ENCODE peak calls at places on chromosome 12, in seven cellular contexts. One of them, this sample, is unnamed.
A peak's percentile ranks its signal among the peaks of the same experiment; 100 is the strongest.

GRCh38 chr12:52278931-52279682 is 4.7 kb downstream of the KRT86 start:
- DNase-seq in left cardiac atrium: peak; percentile 77
- DNase-seq in activated naive CD8-positive, alpha-beta T cell treated with anti-CD3 and anti-CD28 coated beads, Interleukin-2, amount 50 U/mL, for 24 hours: peak; percentile 83
- DNase-seq in ACHN: peak; percentile 94
- DNase-seq in activated T-cell treated with anti-CD3 and anti-CD28 coated beads, Interleukin-2, amount 50 U/mL, for 72 hours: peak; percentile 75
- DNase-seq in MCF 10A: peak; percentile 77
- DNase-seq in stimulated activated CD8-positive, alpha-beta memory T cell treated with anti-CD3 and anti-CD28 coated beads, Interleukin-4, amount 100 ng/mL, for 48 hours: peak; percentile 87
- DNase-seq in this sample: peak; percentile 79

GRCh38 chr12:115478505-115478904 is 794.5 kb upstream of the TBX3 start:
- DNase-seq in ACHN: no peak
- DNase-seq in stimulated activated CD8-positive, alpha-beta memory T cell treated with anti-CD3 and anti-CD28 coated beads, Interleukin-4, amount 100 ng/mL, for 48 hours: no peak
- DNase-seq in activated naive CD8-positive, alpha-beta T cell treated with anti-CD3 and anti-CD28 coated beads, Interleukin-2, amount 50 U/mL, for 24 hours: no peak
- DNase-seq in MCF 10A: no peak
- DNase-seq in left cardiac atrium: no peak
- DNase-seq in activated T-cell treated with anti-CD3 and anti-CD28 coated beads, Interleukin-2, amount 50 U/mL, for 72 hours: no peak
- DNase-seq in this sample: no peak

GRCh38 chr12:89051065-89051677 is 301.1 kb downstream of the DUSP6 start:
- DNase-seq in MCF 10A: peak; percentile 80
- DNase-seq in stimulated activated CD8-positive, alpha-beta memory T cell treated with anti-CD3 and anti-CD28 coated beads, Interleukin-4, amount 100 ng/mL, for 48 hours: no peak
- DNase-seq in activated T-cell treated with anti-CD3 and anti-CD28 coated beads, Interleukin-2, amount 50 U/mL, for 72 hours: no peak
- DNase-seq in activated naive CD8-positive, alpha-beta T cell treated with anti-CD3 and anti-CD28 coated beads, Interleukin-2, amount 50 U/mL, for 24 hours: no peak
- DNase-seq in ACHN: peak; percentile 77
- DNase-seq in left cardiac atrium: no peak
- DNase-seq in this sample: no peak

GRCh38 chr12:22797686-22798085 is 172.7 kb downstream of the ETNK1 start:
- DNase-seq in activated naive CD8-positive, alpha-beta T cell treated with anti-CD3 and anti-CD28 coated beads, Interleukin-2, amount 50 U/mL, for 24 hours: no peak
- DNase-seq in ACHN: no peak
- DNase-seq in activated T-cell treated with anti-CD3 and anti-CD28 coated beads, Interleukin-2, amount 50 U/mL, for 72 hours: no peak
- DNase-seq in left cardiac atrium: no peak
- DNase-seq in stimulated activated CD8-positive, alpha-beta memory T cell treated with anti-CD3 and anti-CD28 coated beads, Interleukin-4, amount 100 ng/mL, for 48 hours: no peak
- DNase-seq in MCF 10A: no peak
- DNase-seq in this sample: no peak

GRCh38 chr12:126663304-126664094 is 1598.3 kb downstream of the AACS start:
- DNase-seq in activated naive CD8-positive, alpha-beta T cell treated with anti-CD3 and anti-CD28 coated beads, Interleukin-2, amount 50 U/mL, for 24 hours: peak; percentile 9
- DNase-seq in MCF 10A: peak; percentile 57
- DNase-seq in activated T-cell treated with anti-CD3 and anti-CD28 coated beads, Interleukin-2, amount 50 U/mL, for 72 hours: no peak
- DNase-seq in stimulated activated CD8-positive, alpha-beta memory T cell treated with anti-CD3 and anti-CD28 coated beads, Interleukin-4, amount 100 ng/mL, for 48 hours: peak; percentile 24
- DNase-seq in left cardiac atrium: no peak
- DNase-seq in ACHN: peak; percentile 55
- DNase-seq in this sample: no peak

GRCh38 chr12:104578453-104578852 is 121.7 kb downstream of the CHST11 start:
- DNase-seq in stimulated activated CD8-positive, alpha-beta memory T cell treated with anti-CD3 and anti-CD28 coated beads, Interleukin-4, amount 100 ng/mL, for 48 hours: peak; percentile 60
- DNase-seq in activated naive CD8-positive, alpha-beta T cell treated with anti-CD3 and anti-CD28 coated beads, Interleukin-2, amount 50 U/mL, for 24 hours: peak; percentile 24
- DNase-seq in MCF 10A: peak; percentile 64
- DNase-seq in activated T-cell treated with anti-CD3 and anti-CD28 coated beads, Interleukin-2, amount 50 U/mL, for 72 hours: peak; percentile 57
- DNase-seq in left cardiac atrium: no peak
- DNase-seq in ACHN: peak; percentile 63
- DNase-seq in this sample: no peak

GRCh38 chr12:103647267-103647666 is 60.2 kb downstream of the STAB2 start:
- DNase-seq in stimulated activated CD8-positive, alpha-beta memory T cell treated with anti-CD3 and anti-CD28 coated beads, Interleukin-4, amount 100 ng/mL, for 48 hours: no peak
- DNase-seq in left cardiac atrium: no peak
- DNase-seq in MCF 10A: peak; percentile 76
- DNase-seq in activated T-cell treated with anti-CD3 and anti-CD28 coated beads, Interleukin-2, amount 50 U/mL, for 72 hours: no peak
- DNase-seq in ACHN: no peak
- DNase-seq in activated naive CD8-positive, alpha-beta T cell treated with anti-CD3 and anti-CD28 coated beads, Interleukin-2, amount 50 U/mL, for 24 hours: no peak
- DNase-seq in this sample: no peak

GRCh38 chr12:23245186-23245585 is 620.2 kb downstream of the ETNK1 start:
- DNase-seq in left cardiac atrium: no peak
- DNase-seq in activated naive CD8-positive, alpha-beta T cell treated with anti-CD3 and anti-CD28 coated beads, Interleukin-2, amount 50 U/mL, for 24 hours: no peak
- DNase-seq in ACHN: no peak
- DNase-seq in activated T-cell treated with anti-CD3 and anti-CD28 coated beads, Interleukin-2, amount 50 U/mL, for 72 hours: no peak
- DNase-seq in stimulated activated CD8-positive, alpha-beta memory T cell treated with anti-CD3 and anti-CD28 coated beads, Interleukin-4, amount 100 ng/mL, for 48 hours: no peak
- DNase-seq in MCF 10A: no peak
- DNase-seq in this sample: no peak

GRCh38 chr12:85310025-85310424 is 30.0 kb downstream of the ALX1 start:
- DNase-seq in left cardiac atrium: no peak
- DNase-seq in stimulated activated CD8-positive, alpha-beta memory T cell treated with anti-CD3 and anti-CD28 coated beads, Interleukin-4, amount 100 ng/mL, for 48 hours: no peak
- DNase-seq in MCF 10A: no peak
- DNase-seq in activated naive CD8-positive, alpha-beta T cell treated with anti-CD3 and anti-CD28 coated beads, Interleukin-2, amount 50 U/mL, for 24 hours: no peak
- DNase-seq in ACHN: no peak
- DNase-seq in activated T-cell treated with anti-CD3 and anti-CD28 coated beads, Interleukin-2, amount 50 U/mL, for 72 hours: no peak
- DNase-seq in this sample: no peak

GRCh38 chr12:11897923-11898322 is 172.8 kb upstream of the BCL2L14 start:
- DNase-seq in activated T-cell treated with anti-CD3 and anti-CD28 coated beads, Interleukin-2, amount 50 U/mL, for 72 hours: no peak
- DNase-seq in left cardiac atrium: no peak
- DNase-seq in stimulated activated CD8-positive, alpha-beta memory T cell treated with anti-CD3 and anti-CD28 coated beads, Interleukin-4, amount 100 ng/mL, for 48 hours: no peak
- DNase-seq in activated naive CD8-positive, alpha-beta T cell treated with anti-CD3 and anti-CD28 coated beads, Interleukin-2, amount 50 U/mL, for 24 hours: no peak
- DNase-seq in MCF 10A: no peak
- DNase-seq in ACHN: no peak
- DNase-seq in this sample: no peak

GRCh38 chr12:93467351-93468007 is at the start of gene MRPL42:
- DNase-seq in left cardiac atrium: peak; percentile 90
- DNase-seq in activated naive CD8-positive, alpha-beta T cell treated with anti-CD3 and anti-CD28 coated beads, Interleukin-2, amount 50 U/mL, for 24 hours: peak; percentile 94
- DNase-seq in ACHN: peak; percentile 96
- DNase-seq in MCF 10A: peak; percentile 91
- DNase-seq in stimulated activated CD8-positive, alpha-beta memory T cell treated with anti-CD3 and anti-CD28 coated beads, Interleukin-4, amount 100 ng/mL, for 48 hours: peak; percentile 96
- DNase-seq in activated T-cell treated with anti-CD3 and anti-CD28 coated beads, Interleukin-2, amount 50 U/mL, for 72 hours: peak; percentile 92
- DNase-seq in this sample: peak; percentile 93

GRCh38 chr12:118498171-118498570 is 121.8 kb downstream of the SUDS3 start:
- DNase-seq in left cardiac atrium: no peak
- DNase-seq in activated naive CD8-positive, alpha-beta T cell treated with anti-CD3 and anti-CD28 coated beads, Interleukin-2, amount 50 U/mL, for 24 hours: no peak
- DNase-seq in activated T-cell treated with anti-CD3 and anti-CD28 coated beads, Interleukin-2, amount 50 U/mL, for 72 hours: no peak
- DNase-seq in ACHN: peak; percentile 44
- DNase-seq in stimulated activated CD8-positive, alpha-beta memory T cell treated with anti-CD3 and anti-CD28 coated beads, Interleukin-4, amount 100 ng/mL, for 48 hours: no peak
- DNase-seq in MCF 10A: no peak
- DNase-seq in this sample: no peak

GRCh38 chr12:113347-113746 is 46.8 kb downstream of the IQSEC3 start:
- DNase-seq in MCF 10A: no peak
- DNase-seq in activated T-cell treated with anti-CD3 and anti-CD28 coated beads, Interleukin-2, amount 50 U/mL, for 72 hours: no peak
- DNase-seq in activated naive CD8-positive, alpha-beta T cell treated with anti-CD3 and anti-CD28 coated beads, Interleukin-2, amount 50 U/mL, for 24 hours: no peak
- DNase-seq in stimulated activated CD8-positive, alpha-beta memory T cell treated with anti-CD3 and anti-CD28 coated beads, Interleukin-4, amount 100 ng/mL, for 48 hours: no peak
- DNase-seq in ACHN: no peak
- DNase-seq in left cardiac atrium: no peak
- DNase-seq in this sample: no peak

GRCh38 chr12:100706029-100706428 is 88.5 kb upstream of the ANO4 start:
- DNase-seq in ACHN: peak; percentile 88
- DNase-seq in activated naive CD8-positive, alpha-beta T cell treated with anti-CD3 and anti-CD28 coated beads, Interleukin-2, amount 50 U/mL, for 24 hours: no peak
- DNase-seq in activated T-cell treated with anti-CD3 and anti-CD28 coated beads, Interleukin-2, amount 50 U/mL, for 72 hours: no peak
- DNase-seq in stimulated activated CD8-positive, alpha-beta memory T cell treated with anti-CD3 and anti-CD28 coated beads, Interleukin-4, amount 100 ng/mL, for 48 hours: no peak
- DNase-seq in left cardiac atrium: no peak
- DNase-seq in MCF 10A: peak; percentile 65
- DNase-seq in this sample: no peak

GRCh38 chr12:57272337-57273151 is 21.6 kb upstream of the STAC3 start:
- DNase-seq in left cardiac atrium: no peak
- DNase-seq in ACHN: peak; percentile 18
- DNase-seq in activated naive CD8-positive, alpha-beta T cell treated with anti-CD3 and anti-CD28 coated beads, Interleukin-2, amount 50 U/mL, for 24 hours: no peak
- DNase-seq in stimulated activated CD8-positive, alpha-beta memory T cell treated with anti-CD3 and anti-CD28 coated beads, Interleukin-4, amount 100 ng/mL, for 48 hours: no peak
- DNase-seq in activated T-cell treated with anti-CD3 and anti-CD28 coated beads, Interleukin-2, amount 50 U/mL, for 72 hours: no peak
- DNase-seq in MCF 10A: no peak
- DNase-seq in this sample: no peak

GRCh38 chr12:18262514-18262913 is 1.2 kb downstream of the PIK3C2G start:
- DNase-seq in stimulated activated CD8-positive, alpha-beta memory T cell treated with anti-CD3 and anti-CD28 coated beads, Interleukin-4, amount 100 ng/mL, for 48 hours: no peak
- DNase-seq in activated naive CD8-positive, alpha-beta T cell treated with anti-CD3 and anti-CD28 coated beads, Interleukin-2, amount 50 U/mL, for 24 hours: no peak
- DNase-seq in MCF 10A: peak; percentile 81
- DNase-seq in ACHN: no peak
- DNase-seq in left cardiac atrium: no peak
- DNase-seq in activated T-cell treated with anti-CD3 and anti-CD28 coated beads, Interleukin-2, amount 50 U/mL, for 72 hours: no peak
- DNase-seq in this sample: no peak

GRCh38 chr12:98355933-98356332 is 159.5 kb upstream of the TMPO start:
- DNase-seq in MCF 10A: no peak
- DNase-seq in activated T-cell treated with anti-CD3 and anti-CD28 coated beads, Interleukin-2, amount 50 U/mL, for 72 hours: no peak
- DNase-seq in ACHN: no peak
- DNase-seq in left cardiac atrium: no peak
- DNase-seq in stimulated activated CD8-positive, alpha-beta memory T cell treated with anti-CD3 and anti-CD28 coated beads, Interleukin-4, amount 100 ng/mL, for 48 hours: no peak
- DNase-seq in activated naive CD8-positive, alpha-beta T cell treated with anti-CD3 and anti-CD28 coated beads, Interleukin-2, amount 50 U/mL, for 24 hours: no peak
- DNase-seq in this sample: no peak

GRCh38 chr12:68601767-68602166 is 8.9 kb upstream of the RAP1B start:
- DNase-seq in activated naive CD8-positive, alpha-beta T cell treated with anti-CD3 and anti-CD28 coated beads, Interleukin-2, amount 50 U/mL, for 24 hours: no peak
- DNase-seq in left cardiac atrium: no peak
- DNase-seq in stimulated activated CD8-positive, alpha-beta memory T cell treated with anti-CD3 and anti-CD28 coated beads, Interleukin-4, amount 100 ng/mL, for 48 hours: no peak
- DNase-seq in activated T-cell treated with anti-CD3 and anti-CD28 coated beads, Interleukin-2, amount 50 U/mL, for 72 hours: no peak
- DNase-seq in MCF 10A: no peak
- DNase-seq in ACHN: no peak
- DNase-seq in this sample: no peak

GRCh38 chr12:20950248-20950647 is 139.7 kb downstream of the SLCO1B3 start:
- DNase-seq in activated T-cell treated with anti-CD3 and anti-CD28 coated beads, Interleukin-2, amount 50 U/mL, for 72 hours: no peak
- DNase-seq in ACHN: peak; percentile 66
- DNase-seq in stimulated activated CD8-positive, alpha-beta memory T cell treated with anti-CD3 and anti-CD28 coated beads, Interleukin-4, amount 100 ng/mL, for 48 hours: no peak
- DNase-seq in left cardiac atrium: no peak
- DNase-seq in activated naive CD8-positive, alpha-beta T cell treated with anti-CD3 and anti-CD28 coated beads, Interleukin-2, amount 50 U/mL, for 24 hours: no peak
- DNase-seq in MCF 10A: peak; percentile 48
- DNase-seq in this sample: no peak

GRCh38 chr12:60437297-60437696 is 841.5 kb downstream of the SLC16A7 start:
- DNase-seq in stimulated activated CD8-positive, alpha-beta memory T cell treated with anti-CD3 and anti-CD28 coated beads, Interleukin-4, amount 100 ng/mL, for 48 hours: no peak
- DNase-seq in activated T-cell treated with anti-CD3 and anti-CD28 coated beads, Interleukin-2, amount 50 U/mL, for 72 hours: no peak
- DNase-seq in activated naive CD8-positive, alpha-beta T cell treated with anti-CD3 and anti-CD28 coated beads, Interleukin-2, amount 50 U/mL, for 24 hours: no peak
- DNase-seq in ACHN: no peak
- DNase-seq in left cardiac atrium: no peak
- DNase-seq in MCF 10A: no peak
- DNase-seq in this sample: no peak

GRCh38 chr12:45912774-45913173 is 77.6 kb downstream of the SCAF11 start:
- DNase-seq in activated naive CD8-positive, alpha-beta T cell treated with anti-CD3 and anti-CD28 coated beads, Interleukin-2, amount 50 U/mL, for 24 hours: no peak
- DNase-seq in stimulated activated CD8-positive, alpha-beta memory T cell treated with anti-CD3 and anti-CD28 coated beads, Interleukin-4, amount 100 ng/mL, for 48 hours: no peak
- DNase-seq in MCF 10A: no peak
- DNase-seq in ACHN: no peak
- DNase-seq in left cardiac atrium: no peak
- DNase-seq in activated T-cell treated with anti-CD3 and anti-CD28 coated beads, Interleukin-2, amount 50 U/mL, for 72 hours: no peak
- DNase-seq in this sample: no peak

GRCh38 chr12:114344264-114344663 is 61.7 kb downstream of the TBX5 start:
- DNase-seq in activated T-cell treated with anti-CD3 and anti-CD28 coated beads, Interleukin-2, amount 50 U/mL, for 72 hours: no peak
- DNase-seq in stimulated activated CD8-positive, alpha-beta memory T cell treated with anti-CD3 and anti-CD28 coated beads, Interleukin-4, amount 100 ng/mL, for 48 hours: no peak
- DNase-seq in left cardiac atrium: no peak
- DNase-seq in ACHN: no peak
- DNase-seq in activated naive CD8-positive, alpha-beta T cell treated with anti-CD3 and anti-CD28 coated beads, Interleukin-2, amount 50 U/mL, for 24 hours: no peak
- DNase-seq in MCF 10A: no peak
- DNase-seq in this sample: no peak

GRCh38 chr12:3170423-3171194 is 93.4 kb downstream of the TSPAN9 start:
- DNase-seq in left cardiac atrium: no peak
- DNase-seq in stimulated activated CD8-positive, alpha-beta memory T cell treated with anti-CD3 and anti-CD28 coated beads, Interleukin-4, amount 100 ng/mL, for 48 hours: no peak
- DNase-seq in activated naive CD8-positive, alpha-beta T cell treated with anti-CD3 and anti-CD28 coated beads, Interleukin-2, amount 50 U/mL, for 24 hours: no peak
- DNase-seq in activated T-cell treated with anti-CD3 and anti-CD28 coated beads, Interleukin-2, amount 50 U/mL, for 72 hours: no peak
- DNase-seq in MCF 10A: peak; percentile 83
- DNase-seq in ACHN: peak; percentile 91
- DNase-seq in this sample: no peak

GRCh38 chr12:6635375-6635855 is 344 bp downstream of the LPAR5 start:
- DNase-seq in left cardiac atrium: no peak
- DNase-seq in activated naive CD8-positive, alpha-beta T cell treated with anti-CD3 and anti-CD28 coated beads, Interleukin-2, amount 50 U/mL, for 24 hours: peak; percentile 72
- DNase-seq in stimulated activated CD8-positive, alpha-beta memory T cell treated with anti-CD3 and anti-CD28 coated beads, Interleukin-4, amount 100 ng/mL, for 48 hours: peak; percentile 79
- DNase-seq in activated T-cell treated with anti-CD3 and anti-CD28 coated beads, Interleukin-2, amount 50 U/mL, for 72 hours: peak; percentile 80
- DNase-seq in ACHN: no peak
- DNase-seq in MCF 10A: no peak
- DNase-seq in this sample: no peak

GRCh38 chr12:28933864-28934527 is 215.1 kb upstream of the FAR2 start:
- DNase-seq in activated naive CD8-positive, alpha-beta T cell treated with anti-CD3 and anti-CD28 coated beads, Interleukin-2, amount 50 U/mL, for 24 hours: no peak
- DNase-seq in stimulated activated CD8-positive, alpha-beta memory T cell treated with anti-CD3 and anti-CD28 coated beads, Interleukin-4, amount 100 ng/mL, for 48 hours: no peak
- DNase-seq in left cardiac atrium: no peak
- DNase-seq in ACHN: no peak
- DNase-seq in activated T-cell treated with anti-CD3 and anti-CD28 coated beads, Interleukin-2, amount 50 U/mL, for 72 hours: no peak
- DNase-seq in MCF 10A: peak; percentile 23
- DNase-seq in this sample: no peak

GRCh38 chr12:101671157-101671791 is 26.2 kb upstream of the CHPT1 start:
- DNase-seq in activated naive CD8-positive, alpha-beta T cell treated with anti-CD3 and anti-CD28 coated beads, Interleukin-2, amount 50 U/mL, for 24 hours: peak; percentile 13
- DNase-seq in ACHN: no peak
- DNase-seq in left cardiac atrium: no peak
- DNase-seq in activated T-cell treated with anti-CD3 and anti-CD28 coated beads, Interleukin-2, amount 50 U/mL, for 72 hours: peak; percentile 29
- DNase-seq in MCF 10A: no peak
- DNase-seq in stimulated activated CD8-positive, alpha-beta memory T cell treated with anti-CD3 and anti-CD28 coated beads, Interleukin-4, amount 100 ng/mL, for 48 hours: peak; percentile 29
- DNase-seq in this sample: no peak

GRCh38 chr12:90026516-90026915 is 317.9 kb upstream of the ATP2B1 start:
- DNase-seq in MCF 10A: no peak
- DNase-seq in left cardiac atrium: no peak
- DNase-seq in activated T-cell treated with anti-CD3 and anti-CD28 coated beads, Interleukin-2, amount 50 U/mL, for 72 hours: no peak
- DNase-seq in activated naive CD8-positive, alpha-beta T cell treated with anti-CD3 and anti-CD28 coated beads, Interleukin-2, amount 50 U/mL, for 24 hours: no peak
- DNase-seq in stimulated activated CD8-positive, alpha-beta memory T cell treated with anti-CD3 and anti-CD28 coated beads, Interleukin-4, amount 100 ng/mL, for 48 hours: no peak
- DNase-seq in ACHN: no peak
- DNase-seq in this sample: no peak

GRCh38 chr12:8532045-8532444 is 8.7 kb downstream of the CLEC4E start:
- DNase-seq in activated naive CD8-positive, alpha-beta T cell treated with anti-CD3 and anti-CD28 coated beads, Interleukin-2, amount 50 U/mL, for 24 hours: no peak
- DNase-seq in MCF 10A: no peak
- DNase-seq in activated T-cell treated with anti-CD3 and anti-CD28 coated beads, Interleukin-2, amount 50 U/mL, for 72 hours: no peak
- DNase-seq in left cardiac atrium: no peak
- DNase-seq in ACHN: no peak
- DNase-seq in stimulated activated CD8-positive, alpha-beta memory T cell treated with anti-CD3 and anti-CD28 coated beads, Interleukin-4, amount 100 ng/mL, for 48 hours: no peak
- DNase-seq in this sample: no peak